ENCODE peak calls at places on chromosomes 1 and 21, in nine cellular contexts. C is WERI-Rb-1; B is transverse colon; A is Panc1; L is uterus; P is DND-41; O is suprapubic skin; H is CD8-positive, alpha-beta T cell; N is left ventricle myocardium inferior. K is an unnamed sample. For H3K36me3, the result is how much of the 10 kb centered on the place peaks cover.

GRCh38 chr1:184691719-184692324 is 62.8 kb downstream of the EDEM3 start:
- DNase-seq in C (peak), B (no peak), A (peak), L (peak), P (no peak), O (no peak), H (no peak), N (no peak), K (no peak)

GRCh38 chr1:193406901-193407300 is 220.5 kb upstream of the B3GALT2 start:
- DNase-seq in C (no peak), B (no peak), A (no peak), L (no peak), P (no peak), O (no peak), H (no peak), N (no peak), K (no peak)

GRCh38 chr1:10814312-10814711 is 17.9 kb upstream of the CASZ1 start:
- DNase-seq in C (peak), B (no peak), A (no peak), L (no peak), P (no peak), O (no peak), H (no peak), N (no peak), K (peak)

GRCh38 chr1:67948155-67949075 is 102.0 kb downstream of the DIRAS3 start:
- DNase-seq in C (no peak), B (no peak), A (no peak), L (no peak), P (no peak), O (no peak), H (no peak), N (no peak), K (no peak)

GRCh38 chr1:117673405-117673804 is 67.6 kb downstream of the TENT5C start:
- DNase-seq in C (no peak), B (no peak), A (no peak), L (no peak), P (no peak), O (no peak), H (no peak), N (no peak), K (no peak)

GRCh38 chr1:24101796-24102580 is 9.9 kb downstream of the MYOM3 start:
- DNase-seq in C (no peak), B (no peak), A (no peak), L (no peak), P (no peak), O (no peak), H (no peak), N (no peak), K (no peak)

GRCh38 chr1:53373246-53373645 is 45.4 kb upstream of the LRP8 start:
- DNase-seq in C (peak), B (no peak), A (no peak), L (no peak), P (no peak), O (peak), H (no peak), N (no peak), K (no peak)

GRCh38 chr1:169604781-169605560 is 18.7 kb upstream of the F5 start:
- DNase-seq in C (no peak), B (no peak), A (no peak), L (no peak), P (peak), O (no peak), H (peak), N (peak), K (peak)

GRCh38 chr1:197736689-197737088 is 38.6 kb downstream of the DENND1B start:
- DNase-seq in C (no peak), B (no peak), A (no peak), L (no peak), P (no peak), O (no peak), H (no peak), N (no peak), K (no peak)

GRCh38 chr1:226064816-226065248 is 2.3 kb downstream of the H3-3A start:
- DNase-seq in C (no peak), B (peak), A (no peak), L (peak), P (peak), O (no peak), H (no peak), N (no peak), K (no peak)

GRCh38 chr21:32990666-32991065 is 35.1 kb upstream of the OLIG2 start:
- DNase-seq in C (peak), B (no peak), A (no peak), L (no peak), P (no peak), O (no peak), H (no peak), N (no peak), K (no peak)

GRCh38 chr1:64318428-64318827 is 115.0 kb downstream of the UBE2U start:
- DNase-seq in C (no peak), B (no peak), A (no peak), L (no peak), P (no peak), O (no peak), H (no peak), N (no peak), K (no peak)

GRCh38 chr1:117570988-117571409 is 34.8 kb upstream of the TENT5C start:
- DNase-seq in C (no peak), B (peak), A (no peak), L (peak), P (no peak), O (no peak), H (no peak), N (no peak), K (peak)

GRCh38 chr1:115545791-115546733 is 95.7 kb upstream of the VANGL1 start:
- DNase-seq in C (peak), B (peak), A (peak), L (peak), P (no peak), O (peak), H (no peak), N (no peak), K (no peak)

GRCh38 chr1:227917081-227917950 is 30.4 kb downstream of the WNT9A start:
- DNase-seq in C (peak), B (no peak), A (no peak), L (no peak), P (no peak), O (no peak), H (no peak), N (no peak), K (no peak)

GRCh38 chr1:102550729-102551384 is 554.1 kb upstream of the OLFM3 start:
- DNase-seq in C (peak), B (no peak), A (no peak), L (no peak), P (peak), O (no peak), H (no peak), N (no peak), K (no peak)

GRCh38 chr21:25567472-25567871 is 39.8 kb downstream of the MRPL39 start:
- DNase-seq in C (no peak), B (no peak), A (no peak), L (no peak), P (no peak), O (no peak), H (no peak), N (no peak), K (no peak)

GRCh38 chr1:55775007-55775406 is 559.8 kb upstream of the USP24 start:
- DNase-seq in C (no peak), B (no peak), A (no peak), L (no peak), P (no peak), O (no peak), H (no peak), N (no peak), K (no peak)

GRCh38 chr1:7616076-7616833 is 154.8 kb upstream of the VAMP3 start:
- DNase-seq in C (no peak), B (peak), A (no peak), L (no peak), P (peak), O (peak), H (peak), N (peak), K (peak)

GRCh38 chr1:212070720-212071302 is 35.3 kb downstream of the DTL start:
- DNase-seq in C (no peak), B (no peak), A (no peak), L (no peak), P (no peak), O (no peak), H (no peak), N (no peak), K (no peak)

GRCh38 chr1:167093863-167094516 is at the start of gene STYXL2:
- DNase-seq in C (no peak), B (no peak), A (no peak), L (no peak), P (no peak), O (no peak), H (no peak), N (peak), K (no peak)

GRCh38 chr1:155192346-155193274 is 15.1 kb downstream of the THBS3 start:
- DNase-seq in C (peak), B (peak), A (no peak), L (peak), P (no peak), O (no peak), H (no peak), N (no peak), K (peak)

GRCh38 chr21:40254540-40255455 is 387.6 kb downstream of the PCP4 start:
- DNase-seq in C (peak), B (no peak), A (no peak), L (no peak), P (no peak), O (no peak), H (no peak), N (no peak), K (no peak)

GRCh38 chr1:109794319-109795132 is 30.8 kb upstream of the EPS8L3 start:
- DNase-seq in C (no peak), B (peak), A (no peak), L (peak), P (no peak), O (peak), H (no peak), N (no peak), K (no peak)

GRCh38 chr1:37493336-37494098 is 19.1 kb downstream of the ZC3H12A start:
- DNase-seq in C (no peak), B (no peak), A (no peak), L (no peak), P (no peak), O (no peak), H (no peak), N (no peak), K (no peak)

GRCh38 chr1:212557739-212558664 is 50.6 kb upstream of the ATF3 start:
- DNase-seq in C (no peak), B (peak), A (no peak), L (peak), P (no peak), O (no peak), H (no peak), N (peak), K (peak)

GRCh38 chr1:178806665-178807300 is 64.1 kb downstream of the ANGPTL1 start:
- DNase-seq in C (no peak), B (no peak), A (no peak), L (no peak), P (no peak), O (no peak), H (no peak), N (no peak), K (no peak)

GRCh38 chr1:208189183-208189582 is 55.0 kb downstream of the PLXNA2 start:
- DNase-seq in C (peak), B (no peak), A (no peak), L (no peak), P (peak), O (no peak), H (no peak), N (no peak), K (no peak)

GRCh38 chr1:117512728-117513321 is 93.0 kb upstream of the TENT5C start:
- DNase-seq in C (no peak), B (no peak), A (no peak), L (no peak), P (no peak), O (no peak), H (no peak), N (no peak), K (no peak)

GRCh38 chr21:46092026-46092764 is 5.7 kb upstream of the COL6A2 start:
- DNase-seq in C (no peak), B (peak), A (no peak), L (peak), P (no peak), O (peak), H (no peak), N (peak), K (peak)

GRCh38 chr1:185419718-185420117 is 102.7 kb upstream of the IVNS1ABP start:
- DNase-seq in C (no peak), B (no peak), A (no peak), L (no peak), P (no peak), O (no peak), H (no peak), N (no peak), K (no peak)

GRCh38 chr21:39869141-39869818 is 2.0 kb downstream of the PCP4 start:
- DNase-seq in C (no peak), B (no peak), A (no peak), L (no peak), P (no peak), O (no peak), H (no peak), N (no peak), K (no peak)

GRCh38 chr1:19468397-19468956 is 16.9 kb downstream of the CAPZB start:
- DNase-seq in C (no peak), B (peak), A (no peak), L (no peak), P (no peak), O (no peak), H (peak), N (no peak), K (peak)

GRCh38 chr1:155177918-155178281 is 4.3 kb downstream of the TRIM46 start:
- DNase-seq in C (peak), B (no peak), A (no peak), L (no peak), P (no peak), O (peak), H (no peak), N (no peak), K (peak)

GRCh38 chr1:62250126-62250726 is 55.6 kb downstream of the L1TD1 start:
- DNase-seq in C (no peak), B (no peak), A (no peak), L (no peak), P (no peak), O (no peak), H (no peak), N (no peak), K (no peak)

GRCh38 chr1:227903061-227903521 is 44.6 kb downstream of the WNT9A start:
- DNase-seq in C (no peak), B (no peak), A (no peak), L (no peak), P (no peak), O (no peak), H (no peak), N (peak), K (no peak)

GRCh38 chr21:41686664-41687063 is 80.2 kb downstream of the RIPK4 start:
- DNase-seq in C (no peak), B (no peak), A (no peak), L (no peak), P (no peak), O (no peak), H (no peak), N (no peak), K (no peak)

GRCh38 chr1:43270421-43271095 is 775 bp downstream of the TMEM125 start:
- DNase-seq in C (no peak), B (peak), A (no peak), L (no peak), P (no peak), O (peak), H (no peak), N (no peak), K (peak)

GRCh38 chr1:167526659-167527383 is 8.5 kb upstream of the CD247 start:
- DNase-seq in C (no peak), B (no peak), A (no peak), L (no peak), P (no peak), O (no peak), H (no peak), N (no peak), K (no peak)

GRCh38 chr1:90964444-90965035 is 57.3 kb downstream of the ZNF644 start:
- DNase-seq in C (no peak), B (no peak), A (peak), L (no peak), P (no peak), O (no peak), H (no peak), N (no peak), K (no peak)
- TF ChIP-seq CTCF in C (no peak), B (peak), A (peak), L (no peak), P (peak), O (no peak), H (no peak), N (peak), K (peak)

GRCh38 chr1:160177667-160178066 is 12.7 kb upstream of the CASQ1 start:
- DNase-seq in C (peak), B (no peak), A (no peak), L (no peak), P (no peak), O (no peak), H (no peak), N (no peak), K (no peak)
- H3K27ac ChIP-seq in C (peak), B (no peak), A (no peak), L (no peak), P (no peak), O (no peak), H (no peak), N (no peak), K (no peak)

GRCh38 chr1:150960646-150961045 is 14.0 kb downstream of the CERS2 start:
- DNase-seq in C (no peak), B (no peak), A (no peak), L (no peak), P (no peak), O (peak), H (no peak), N (no peak), K (no peak)

GRCh38 chr1:150966011-150966410 is 8.6 kb downstream of the CERS2 start:
- DNase-seq in C (no peak), B (no peak), A (no peak), L (no peak), P (no peak), O (no peak), H (no peak), N (no peak), K (no peak)

GRCh38 chr1:150961756-150962155 is 12.9 kb downstream of the CERS2 start:
- DNase-seq in C (peak), B (no peak), A (no peak), L (no peak), P (no peak), O (no peak), H (no peak), N (no peak), K (no peak)

GRCh38 chr1:150967936-150968335 is 6.7 kb downstream of the CERS2 start:
- DNase-seq in C (no peak), B (no peak), A (no peak), L (no peak), P (no peak), O (no peak), H (no peak), N (no peak), K (no peak)

DNA sequence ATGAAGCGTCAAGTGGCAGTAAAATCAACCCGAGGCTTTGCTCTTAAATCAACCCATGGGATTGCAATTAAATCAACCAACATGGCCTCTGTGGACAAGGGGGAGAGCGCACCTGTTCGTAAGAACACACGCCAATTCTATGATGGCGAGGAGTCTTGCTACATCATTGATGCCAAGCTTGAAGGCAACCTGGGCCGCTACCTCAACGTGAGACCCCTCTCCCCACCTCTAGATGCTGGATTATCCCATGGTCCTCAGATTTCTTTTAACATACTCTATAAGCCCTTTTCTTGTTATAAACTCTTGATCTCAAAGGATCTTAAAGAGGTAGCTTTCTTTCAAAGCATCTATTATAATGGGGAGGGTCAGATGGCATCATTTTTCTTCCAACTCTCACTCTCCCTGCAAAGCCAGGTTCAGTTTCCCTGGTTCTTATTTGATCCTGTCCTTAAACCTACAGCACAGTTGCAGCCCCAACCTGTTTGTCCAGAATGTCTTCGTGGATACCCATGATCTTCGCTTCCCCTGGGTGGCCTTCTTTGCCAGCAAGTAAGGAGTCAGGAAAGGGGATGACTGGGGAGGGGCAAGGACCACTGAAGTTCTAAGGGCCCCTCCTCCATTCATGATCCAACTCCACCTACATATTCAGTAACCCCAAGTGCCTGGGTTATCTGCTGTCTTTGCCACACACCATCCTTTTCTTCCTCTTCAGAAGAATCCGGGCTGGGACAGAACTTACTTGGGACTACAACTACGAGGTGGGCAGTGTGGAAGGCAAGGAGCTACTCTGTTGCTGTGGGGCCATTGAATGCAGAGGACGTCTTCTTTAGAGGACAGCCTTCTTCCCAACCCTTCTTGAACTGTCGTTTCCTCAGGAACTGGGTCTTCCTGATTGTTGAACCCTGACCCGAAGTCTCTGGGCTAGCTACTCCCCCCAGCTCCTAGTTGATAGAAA is 10.8 kb downstream of the CERS2 start:
- DNase-seq in C (no peak), B (no peak), A (no peak), L (no peak), P (no peak), O (no peak), H (no peak), N (no peak), K (no peak)
- H3K36me3 ChIP-seq in C (half or more), B (under half), A (under half), L (under half), P (half or more), O (half or more), H (half or more), N (half or more), K (half or more)

GRCh38 chr1:13513885-13514546 is at the start of gene LRRC38:
- DNase-seq in C (peak), B (peak), A (no peak), L (no peak), P (peak), O (no peak), H (no peak), N (peak), K (no peak)
- TF ChIP-seq CTCF in C (peak), B (no peak), A (no peak), L (no peak), P (peak), O (no peak), H (no peak), N (peak), K (no peak)

DNA sequence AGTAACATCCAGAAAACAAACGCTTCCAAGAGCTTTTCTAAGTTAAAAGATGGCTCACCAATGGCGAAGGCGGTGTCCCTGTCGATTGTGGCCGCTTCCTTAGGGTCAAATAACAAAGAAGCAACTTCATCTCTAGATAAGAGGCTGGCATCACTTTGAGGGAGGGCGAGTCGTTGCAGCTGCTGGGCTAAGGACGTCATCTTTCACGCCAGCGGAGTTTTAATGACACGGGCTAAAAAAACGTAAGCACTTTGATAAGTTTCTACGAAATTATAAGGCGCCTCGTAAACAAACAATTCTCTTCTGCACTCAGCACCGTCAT is 459 bp downstream of the HEATR1 start:
- DNase-seq in C (no peak), B (no peak), A (no peak), L (no peak), P (no peak), O (no peak), H (no peak), N (no peak), K (no peak)
- H3K27ac ChIP-seq in C (peak), B (peak), A (peak), L (peak), P (peak), O (peak), H (peak), N (peak), K (peak)